ENCODE peak calls at places on chromosomes 3 and 15, in five cellular contexts. One of them, this sample, is unnamed.

GRCh38 chr15:39581501-39582285 is 814 bp downstream of the THBS1 start:
- DNase-seq in uterus: peak; percentile 70
- DNase-seq in body of pancreas: peak; percentile 87
- DNase-seq in heart right ventricle: peak; percentile 49
- DNase-seq in PC-3: peak; percentile 76
- DNase-seq in this sample: peak; percentile 47

GRCh38 chr3:37227870-37228549 is 53.6 kb upstream of the LRRFIP2 start:
- DNase-seq in uterus: no peak
- DNase-seq in body of pancreas: no peak
- DNase-seq in heart right ventricle: no peak
- DNase-seq in PC-3: no peak
- DNase-seq in this sample: no peak

GRCh38 chr3:123083446-123084124 is 16.8 kb downstream of the PDIA5 start:
- DNase-seq in uterus: no peak
- DNase-seq in body of pancreas: no peak
- DNase-seq in heart right ventricle: no peak
- DNase-seq in PC-3: no peak
- DNase-seq in this sample: no peak

GRCh38 chr3:30607032-30607833 is 832 bp downstream of the TGFBR2 start:
- DNase-seq in uterus: peak; percentile 76
- DNase-seq in body of pancreas: peak; percentile 68
- DNase-seq in heart right ventricle: peak; percentile 79
- DNase-seq in PC-3: peak; percentile 58
- DNase-seq in this sample: peak; percentile 56

GRCh38 chr3:110708166-110708565 is 363.4 kb upstream of the NECTIN3 start:
- DNase-seq in uterus: no peak
- DNase-seq in body of pancreas: no peak
- DNase-seq in heart right ventricle: no peak
- DNase-seq in PC-3: no peak
- DNase-seq in this sample: no peak

GRCh38 chr3:133967992-133968892 is 61.5 kb downstream of the SLCO2A1 start:
- DNase-seq in uterus: no peak
- DNase-seq in body of pancreas: no peak
- DNase-seq in heart right ventricle: no peak
- DNase-seq in PC-3: no peak
- DNase-seq in this sample: no peak

GRCh38 chr15:87944051-87944450 is 312.5 kb downstream of the NTRK3 start:
- DNase-seq in uterus: peak; percentile 78
- DNase-seq in body of pancreas: no peak
- DNase-seq in heart right ventricle: no peak
- DNase-seq in PC-3: no peak
- DNase-seq in this sample: no peak

GRCh38 chr3:177679568-177680441 is 482.5 kb upstream of the TBL1XR1 start:
- DNase-seq in uterus: peak; percentile 56
- DNase-seq in body of pancreas: no peak
- DNase-seq in heart right ventricle: no peak
- DNase-seq in PC-3: no peak
- DNase-seq in this sample: no peak

GRCh38 chr3:49750056-49750455 is 26.3 kb upstream of the GMPPB start:
- DNase-seq in uterus: no peak
- DNase-seq in body of pancreas: no peak
- DNase-seq in heart right ventricle: no peak
- DNase-seq in PC-3: no peak
- DNase-seq in this sample: no peak

GRCh38 chr15:71131601-71132357 is 16.5 kb downstream of the THSD4 start:
- DNase-seq in uterus: no peak
- DNase-seq in body of pancreas: no peak
- DNase-seq in heart right ventricle: no peak
- DNase-seq in PC-3: peak; percentile 71
- DNase-seq in this sample: no peak

GRCh38 chr3:141289228-141289772 is 57.7 kb downstream of the PXYLP1 start:
- DNase-seq in uterus: no peak
- DNase-seq in body of pancreas: no peak
- DNase-seq in heart right ventricle: no peak
- DNase-seq in PC-3: no peak
- DNase-seq in this sample: no peak

GRCh38 chr15:101176625-101177024 is 75.2 kb downstream of the CHSY1 start:
- DNase-seq in uterus: no peak
- DNase-seq in body of pancreas: no peak
- DNase-seq in heart right ventricle: no peak
- DNase-seq in PC-3: no peak
- DNase-seq in this sample: no peak

GRCh38 chr3:64345351-64345750 is 120.1 kb upstream of the PRICKLE2 start:
- DNase-seq in uterus: peak; percentile 56
- DNase-seq in body of pancreas: peak; percentile 38
- DNase-seq in heart right ventricle: no peak
- DNase-seq in PC-3: peak; percentile 7
- DNase-seq in this sample: no peak

GRCh38 chr3:61966200-61966599 is 404.8 kb downstream of the PTPRG start:
- DNase-seq in uterus: no peak
- DNase-seq in body of pancreas: no peak
- DNase-seq in heart right ventricle: no peak
- DNase-seq in PC-3: no peak
- DNase-seq in this sample: no peak

GRCh38 chr15:101346928-101347327 is 51.9 kb upstream of the SNRPA1 start:
- DNase-seq in uterus: no peak
- DNase-seq in body of pancreas: no peak
- DNase-seq in heart right ventricle: no peak
- DNase-seq in PC-3: no peak
- DNase-seq in this sample: no peak

GRCh38 chr15:96474274-96474673 is 143.8 kb downstream of the NR2F2 start:
- DNase-seq in uterus: no peak
- DNase-seq in body of pancreas: no peak
- DNase-seq in heart right ventricle: no peak
- DNase-seq in PC-3: no peak
- DNase-seq in this sample: no peak

GRCh38 chr15:80020731-80021130 is 38.7 kb upstream of the ZFAND6 start:
- DNase-seq in uterus: no peak
- DNase-seq in body of pancreas: no peak
- DNase-seq in heart right ventricle: no peak
- DNase-seq in PC-3: no peak
- DNase-seq in this sample: no peak

GRCh38 chr15:80151148-80151547 is 1.7 kb upstream of the FAH start:
- DNase-seq in uterus: no peak
- DNase-seq in body of pancreas: no peak
- DNase-seq in heart right ventricle: no peak
- DNase-seq in PC-3: no peak
- DNase-seq in this sample: no peak

GRCh38 chr3:184352897-184353545 is 8.4 kb downstream of the CLCN2 start:
- DNase-seq in uterus: no peak
- DNase-seq in body of pancreas: no peak
- DNase-seq in heart right ventricle: no peak
- DNase-seq in PC-3: no peak
- DNase-seq in this sample: no peak
- H3K36me3 ChIP-seq in uterus: no peaks in the 10 kb centered on the region
- H3K36me3 ChIP-seq in body of pancreas: no peaks in the 10 kb centered on the region
- H3K36me3 ChIP-seq in heart right ventricle: no peaks in the 10 kb centered on the region
- H3K36me3 ChIP-seq in PC-3: peaks cover 9% of the 10 kb centered on the region
- H3K36me3 ChIP-seq in this sample: no peaks in the 10 kb centered on the region

DNA sequence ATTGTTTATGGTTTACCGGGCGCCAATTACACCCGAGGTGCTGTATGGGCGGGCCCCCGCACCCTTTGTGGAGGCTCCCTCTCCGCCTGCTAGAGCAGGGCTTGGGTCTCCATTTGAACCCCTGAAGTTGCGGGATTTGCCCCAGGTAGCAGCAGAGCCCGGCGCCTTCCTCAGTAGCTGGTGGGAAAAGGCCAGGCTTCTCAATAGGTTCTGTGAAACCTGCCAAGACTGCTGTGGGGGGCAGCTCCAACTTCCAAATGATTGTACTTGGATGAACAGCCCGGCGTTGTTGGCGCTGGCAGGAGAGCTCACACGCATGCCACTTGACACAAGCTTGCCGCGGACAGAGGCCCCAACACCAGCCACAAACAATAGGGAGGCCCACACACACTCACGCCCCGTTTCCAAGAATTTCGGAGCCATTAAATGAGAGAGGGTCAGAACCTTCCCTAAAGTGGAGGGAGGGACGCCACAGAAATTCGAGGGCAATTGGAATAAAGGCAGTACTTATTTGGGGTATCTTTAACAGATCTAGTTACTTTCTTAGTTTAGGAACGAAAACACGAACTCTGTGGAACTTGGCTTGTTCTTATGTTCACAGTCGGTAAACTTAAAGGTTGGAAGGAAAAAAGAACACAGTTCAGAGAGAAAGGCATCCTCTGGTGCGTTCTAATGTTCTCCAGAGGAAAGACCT is 1.4 kb downstream of the EPHB3 start:
- DNase-seq in uterus: peak; percentile 61
- DNase-seq in body of pancreas: peak; percentile 59
- DNase-seq in heart right ventricle: no peak
- DNase-seq in PC-3: peak; percentile 37
- DNase-seq in this sample: peak; percentile 56
- H3K4me3 ChIP-seq in uterus: peak overlapping the region; percentile 90
- H3K4me3 ChIP-seq in body of pancreas: peak overlapping the region; percentile 12
- H3K4me3 ChIP-seq in heart right ventricle: peak overlapping the region; percentile 77
- H3K4me3 ChIP-seq in PC-3: peak overlapping the region; percentile 81
- H3K4me3 ChIP-seq in this sample: peak overlapping the region; percentile 70

GRCh38 chr3:52005571-52005986 is 9.9 kb upstream of the RPL29 start:
- DNase-seq in uterus: no peak
- DNase-seq in body of pancreas: peak; percentile 77
- DNase-seq in heart right ventricle: no peak
- DNase-seq in PC-3: no peak
- DNase-seq in this sample: peak; percentile 56
- H3K27ac ChIP-seq in uterus: peak overlapping the region; percentile 55
- H3K27ac ChIP-seq in body of pancreas: peak overlapping the region; percentile 56
- H3K27ac ChIP-seq in heart right ventricle: peak overlapping the region; percentile 77
- H3K27ac ChIP-seq in PC-3: no peak overlapping the region
- H3K27ac ChIP-seq in this sample: no peak overlapping the region

GRCh38 chr3:44931791-44932190 is 44.2 kb downstream of the ZDHHC3 start:
- DNase-seq in uterus: no peak
- DNase-seq in body of pancreas: no peak
- DNase-seq in heart right ventricle: no peak
- DNase-seq in PC-3: no peak
- DNase-seq in this sample: no peak
- H3K36me3 ChIP-seq in uterus: no peaks in the 10 kb centered on the region
- H3K36me3 ChIP-seq in body of pancreas: no peaks in the 10 kb centered on the region
- H3K36me3 ChIP-seq in heart right ventricle: no peaks in the 10 kb centered on the region
- H3K36me3 ChIP-seq in PC-3: peaks cover 31% of the 10 kb centered on the region
- H3K36me3 ChIP-seq in this sample: peaks cover 18% of the 10 kb centered on the region

GRCh38 chr3:46986055-46986730 is 6.7 kb downstream of the NBEAL2 start:
- DNase-seq in uterus: no peak
- DNase-seq in body of pancreas: no peak
- DNase-seq in heart right ventricle: no peak
- DNase-seq in PC-3: no peak
- DNase-seq in this sample: no peak

GRCh38 chr3:46987485-46988401 is 8.3 kb downstream of the NBEAL2 start:
- DNase-seq in uterus: no peak
- DNase-seq in body of pancreas: no peak
- DNase-seq in heart right ventricle: peak; percentile 70
- DNase-seq in PC-3: no peak
- DNase-seq in this sample: no peak

GRCh38 chr3:46988616-46989015 is 9.2 kb downstream of the NBEAL2 start:
- DNase-seq in uterus: no peak
- DNase-seq in body of pancreas: no peak
- DNase-seq in heart right ventricle: no peak
- DNase-seq in PC-3: no peak
- DNase-seq in this sample: no peak

GRCh38 chr3:46985588-46985987 is 6.1 kb downstream of the NBEAL2 start:
- DNase-seq in uterus: no peak
- DNase-seq in body of pancreas: no peak
- DNase-seq in heart right ventricle: no peak
- DNase-seq in PC-3: no peak
- DNase-seq in this sample: no peak

GRCh38 chr3:46986782-46987484 is 7.5 kb downstream of the NBEAL2 start:
- DNase-seq in uterus: no peak
- DNase-seq in body of pancreas: no peak
- DNase-seq in heart right ventricle: no peak
- DNase-seq in PC-3: no peak
- DNase-seq in this sample: no peak
- H3K4me3 ChIP-seq in uterus: no peak overlapping the region
- H3K4me3 ChIP-seq in body of pancreas: no peak overlapping the region
- H3K4me3 ChIP-seq in heart right ventricle: no peak overlapping the region
- H3K4me3 ChIP-seq in PC-3: no peak overlapping the region
- H3K4me3 ChIP-seq in this sample: no peak overlapping the region